ENCODE peak calls at places on chromosomes 7 and 10, in seven cellular contexts. Y is fibroblast of the aortic adventitia, M is NCI-H460, X is DMS53, J is iris pigment epithelial cell, D is nephron progenitor cell, Z is C1 segment of cervical spinal cord. T is an unnamed sample.

GRCh38 chr7:113175525-113176097 is 57.3 kb upstream of the SMIM30 start:
- DNase-seq in Y (peak), M (no peak), X (no peak), J (peak), D (no peak), Z (no peak), T (no peak)

GRCh38 chr10:86520871-86521619 is 547 bp downstream of the WAPL start:
- DNase-seq in Y (peak), M (peak), X (peak), J (peak), D (peak), Z (no peak), T (no peak)

GRCh38 chr7:12685550-12685949 is 1.9 kb upstream of the ARL4A start:
- DNase-seq in Y (peak), M (peak), X (peak), J (peak), D (peak), Z (peak), T (peak)

GRCh38 chr10:81920213-81920829 is 45.3 kb downstream of the NRG3 start:
- DNase-seq in Y (no peak), M (no peak), X (peak), J (no peak), D (peak), Z (no peak), T (no peak)

GRCh38 chr10:132272061-132272766 is 35.5 kb downstream of the STK32C start:
- DNase-seq in Y (peak), M (no peak), X (no peak), J (peak), D (no peak), Z (no peak), T (no peak)

GRCh38 chr7:2926120-2926897 is 82.2 kb upstream of the GNA12 start:
- DNase-seq in Y (no peak), M (no peak), X (no peak), J (no peak), D (no peak), Z (no peak), T (no peak)

GRCh38 chr7:140084972-140085371 is 22.2 kb upstream of the PARP12 start:
- DNase-seq in Y (no peak), M (peak), X (no peak), J (no peak), D (no peak), Z (no peak), T (no peak)

GRCh38 chr7:94580601-94581000 is 71.0 kb downstream of the CASD1 start:
- DNase-seq in Y (peak), M (no peak), X (peak), J (peak), D (no peak), Z (no peak), T (no peak)

GRCh38 chr7:130273863-130274262 is 7.2 kb downstream of the CPA2 start:
- DNase-seq in Y (peak), M (no peak), X (no peak), J (no peak), D (peak), Z (no peak), T (no peak)

GRCh38 chr7:142916508-142916907 is 17.0 kb downstream of the TRPV5 start:
- DNase-seq in Y (no peak), M (no peak), X (no peak), J (no peak), D (no peak), Z (no peak), T (no peak)

GRCh38 chr7:68787586-68787985 is 810.7 kb upstream of the AUTS2 start:
- DNase-seq in Y (no peak), M (no peak), X (no peak), J (no peak), D (peak), Z (no peak), T (no peak)

GRCh38 chr10:30068482-30069223 is 9.3 kb upstream of the JCAD start:
- DNase-seq in Y (no peak), M (no peak), X (no peak), J (no peak), D (no peak), Z (no peak), T (no peak)

GRCh38 chr7:151663382-151664100 is 143.8 kb upstream of the RHEB start:
- DNase-seq in Y (peak), M (no peak), X (no peak), J (no peak), D (no peak), Z (no peak), T (no peak)

GRCh38 chr10:71077143-71077581 is 135.2 kb upstream of the UNC5B start:
- DNase-seq in Y (no peak), M (no peak), X (no peak), J (no peak), D (no peak), Z (no peak), T (no peak)

GRCh38 chr10:44389150-44389549 is 4.3 kb upstream of the CXCL12 start:
- DNase-seq in Y (no peak), M (no peak), X (no peak), J (no peak), D (no peak), Z (no peak), T (no peak)

GRCh38 chr7:47271749-47272148 is 310.2 kb downstream of the TNS3 start:
- DNase-seq in Y (no peak), M (no peak), X (no peak), J (no peak), D (no peak), Z (no peak), T (no peak)

GRCh38 chr10:58651040-58651439 is 138.4 kb downstream of the BICC1 start:
- DNase-seq in Y (peak), M (no peak), X (no peak), J (peak), D (no peak), Z (no peak), T (no peak)

T was measured in iPS DF 6.9.